ENCODE peak calls at places on chromosomes 13 and 19, in ten cellular contexts. A is suprapubic skin, K is A549, X is ovary, O is transverse colon, E is K562, F is esophagus muscularis mucosa, D is tibial nerve, H is stomach, T is H1. V is an unnamed sample.

GRCh38 chr13:113860051-113860471 is 3.8 kb downstream of the GAS6 start:
- DNase-seq in A (peak), K (no peak), X (peak), O (peak), E (no peak), F (no peak), D (no peak), H (peak), T (no peak), V (no peak)

GRCh38 chr13:103694471-103694870 is 628.3 kb upstream of the SLC10A2 start:
- DNase-seq in A (no peak), K (no peak), X (no peak), O (no peak), E (no peak), F (no peak), D (no peak), H (no peak), T (no peak), V (no peak)

GRCh38 chr13:39538826-39539555 is 64.0 kb downstream of the LHFPL6 start:
- DNase-seq in A (no peak), K (no peak), X (no peak), O (no peak), E (no peak), F (no peak), D (no peak), H (no peak), T (no peak), V (no peak)

GRCh38 chr13:36029171-36029570 is 102.0 kb downstream of the DCLK1 start:
- DNase-seq in A (no peak), K (no peak), X (no peak), O (no peak), E (no peak), F (no peak), D (no peak), H (no peak), T (no peak), V (no peak)

GRCh38 chr13:36519432-36519831 is 87.1 kb downstream of the CCNA1 start:
- DNase-seq in A (no peak), K (no peak), X (no peak), O (no peak), E (no peak), F (no peak), D (no peak), H (no peak), T (no peak), V (no peak)

GRCh38 chr13:42561752-42562467 is 12.0 kb upstream of the TNFSF11 start:
- DNase-seq in A (no peak), K (no peak), X (no peak), O (no peak), E (no peak), F (no peak), D (no peak), H (no peak), T (no peak), V (no peak)

GRCh38 chr13:37134411-37135041 is 29.1 kb upstream of the CSNK1A1L start:
- DNase-seq in A (no peak), K (no peak), X (no peak), O (no peak), E (no peak), F (no peak), D (no peak), H (no peak), T (no peak), V (no peak)

GRCh38 chr19:32339988-32340874 is 5.2 kb upstream of the ZNF507 start:
- DNase-seq in A (no peak), K (peak), X (no peak), O (peak), E (peak), F (no peak), D (peak), H (peak), T (no peak), V (peak)

GRCh38 chr19:10290876-10291553 is 1.3 kb downstream of the ICAM5 start:
- DNase-seq in A (peak), K (no peak), X (peak), O (peak), E (peak), F (no peak), D (no peak), H (peak), T (no peak), V (no peak)

GRCh38 chr19:40006273-40006691 is 9.4 kb downstream of the ZNF546 start:
- DNase-seq in A (no peak), K (peak), X (no peak), O (no peak), E (peak), F (no peak), D (no peak), H (no peak), T (no peak), V (no peak)

GRCh38 chr13:74747186-74747955 is 613.2 kb upstream of the KLF12 start:
- DNase-seq in A (no peak), K (no peak), X (no peak), O (no peak), E (no peak), F (no peak), D (no peak), H (no peak), T (no peak), V (no peak)

GRCh38 chr13:92574499-92574898 is 652.1 kb upstream of the GPC6 start:
- DNase-seq in A (no peak), K (no peak), X (no peak), O (no peak), E (no peak), F (no peak), D (no peak), H (no peak), T (no peak), V (no peak)

GRCh38 chr19:46495789-46496099 is at the start of gene PNMA8B:
- DNase-seq in A (no peak), K (no peak), X (peak), O (no peak), E (peak), F (no peak), D (no peak), H (no peak), T (peak), V (peak)

GRCh38 chr19:1379961-1380489 is 3.7 kb upstream of the NDUFS7 start:
- DNase-seq in A (no peak), K (no peak), X (no peak), O (no peak), E (no peak), F (no peak), D (no peak), H (no peak), T (no peak), V (no peak)

GRCh38 chr13:95087746-95088305 is 213.4 kb downstream of the ABCC4 start:
- DNase-seq in A (no peak), K (no peak), X (no peak), O (no peak), E (no peak), F (no peak), D (no peak), H (no peak), T (no peak), V (no peak)

GRCh38 chr19:38452430-38453366 is 19.2 kb downstream of the RYR1 start:
- DNase-seq in A (no peak), K (no peak), X (no peak), O (no peak), E (peak), F (no peak), D (no peak), H (no peak), T (peak), V (no peak)

GRCh38 chr13:113560645-113561416 is 23.7 kb upstream of the TFDP1 start:
- DNase-seq in A (no peak), K (no peak), X (no peak), O (no peak), E (no peak), F (peak), D (no peak), H (peak), T (no peak), V (no peak)

GRCh38 chr13:28093871-28094270 is 6.5 kb downstream of the FLT3 start:
- DNase-seq in A (no peak), K (no peak), X (no peak), O (no peak), E (no peak), F (no peak), D (no peak), H (no peak), T (no peak), V (no peak)

GRCh38 chr19:17339088-17339741 is 1.9 kb downstream of the GTPBP3 start:
- DNase-seq in A (peak), K (no peak), X (peak), O (no peak), E (peak), F (no peak), D (no peak), H (no peak), T (no peak), V (no peak)

GRCh38 chr13:99982741-99983400 is 1.3 kb downstream of the ZIC2 start:
- DNase-seq in A (no peak), K (no peak), X (no peak), O (no peak), E (no peak), F (peak), D (no peak), H (no peak), T (no peak), V (no peak)

GRCh38 chr13:49517461-49517860 is 21.7 kb downstream of the PHF11 start:
- DNase-seq in A (no peak), K (no peak), X (no peak), O (no peak), E (no peak), F (no peak), D (no peak), H (no peak), T (no peak), V (no peak)

GRCh38 chr19:53580871-53581835 is 43.2 kb downstream of the ZNF331 start:
- DNase-seq in A (no peak), K (no peak), X (no peak), O (no peak), E (no peak), F (no peak), D (no peak), H (no peak), T (no peak), V (no peak)

GRCh38 chr13:31950121-31950810 is 81.3 kb upstream of the FRY start:
- DNase-seq in A (no peak), K (no peak), X (no peak), O (no peak), E (no peak), F (no peak), D (no peak), H (no peak), T (no peak), V (no peak)

GRCh38 chr13:31947105-31947504 is 84.5 kb upstream of the FRY start:
- DNase-seq in A (no peak), K (no peak), X (no peak), O (no peak), E (no peak), F (no peak), D (no peak), H (no peak), T (no peak), V (no peak)

GRCh38 chr13:31952641-31953380 is 78.8 kb upstream of the FRY start:
- DNase-seq in A (no peak), K (no peak), X (no peak), O (no peak), E (no peak), F (no peak), D (no peak), H (no peak), T (no peak), V (no peak)

GRCh38 chr13:31947506-31947905 is 84.1 kb upstream of the FRY start:
- DNase-seq in A (no peak), K (no peak), X (no peak), O (no peak), E (no peak), F (no peak), D (no peak), H (no peak), T (no peak), V (no peak)

DNA sequence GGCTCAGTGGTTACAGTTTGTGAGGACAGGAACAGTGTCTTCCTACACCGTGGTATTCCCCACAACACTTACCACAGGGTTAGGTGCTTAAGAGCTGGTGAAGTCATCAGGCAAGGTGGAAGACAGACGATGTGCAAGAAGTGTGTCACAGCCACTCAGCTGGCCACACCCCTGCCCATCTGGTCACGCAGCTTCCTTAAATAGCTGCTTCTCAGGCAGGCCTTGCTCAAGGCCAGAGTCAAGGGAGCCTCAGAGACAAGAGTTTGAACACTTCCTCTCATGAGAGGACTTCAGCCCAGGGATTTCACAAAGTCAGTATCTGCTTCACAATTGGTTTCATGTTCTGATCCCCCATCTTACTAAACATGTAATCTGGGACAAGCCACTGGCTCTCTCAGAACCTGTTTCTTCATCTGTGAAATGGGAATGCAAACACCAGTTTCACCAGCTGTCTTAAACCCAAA is 80.3 kb upstream of the FRY start:
- DNase-seq in A (peak), K (no peak), X (no peak), O (peak), E (no peak), F (no peak), D (peak), H (peak), T (no peak), V (peak)
- TF ChIP-seq EP300 in A (no peak), K (no peak), X (no peak), O (no peak), E (no peak), F (peak), D (peak), H (no peak), T (no peak), V (no peak)

GRCh38 chr13:71374471-71375041 is 492.4 kb downstream of the DACH1 start:
- DNase-seq in A (no peak), K (no peak), X (no peak), O (no peak), E (no peak), F (no peak), D (no peak), H (no peak), T (no peak), V (no peak)

DNA sequence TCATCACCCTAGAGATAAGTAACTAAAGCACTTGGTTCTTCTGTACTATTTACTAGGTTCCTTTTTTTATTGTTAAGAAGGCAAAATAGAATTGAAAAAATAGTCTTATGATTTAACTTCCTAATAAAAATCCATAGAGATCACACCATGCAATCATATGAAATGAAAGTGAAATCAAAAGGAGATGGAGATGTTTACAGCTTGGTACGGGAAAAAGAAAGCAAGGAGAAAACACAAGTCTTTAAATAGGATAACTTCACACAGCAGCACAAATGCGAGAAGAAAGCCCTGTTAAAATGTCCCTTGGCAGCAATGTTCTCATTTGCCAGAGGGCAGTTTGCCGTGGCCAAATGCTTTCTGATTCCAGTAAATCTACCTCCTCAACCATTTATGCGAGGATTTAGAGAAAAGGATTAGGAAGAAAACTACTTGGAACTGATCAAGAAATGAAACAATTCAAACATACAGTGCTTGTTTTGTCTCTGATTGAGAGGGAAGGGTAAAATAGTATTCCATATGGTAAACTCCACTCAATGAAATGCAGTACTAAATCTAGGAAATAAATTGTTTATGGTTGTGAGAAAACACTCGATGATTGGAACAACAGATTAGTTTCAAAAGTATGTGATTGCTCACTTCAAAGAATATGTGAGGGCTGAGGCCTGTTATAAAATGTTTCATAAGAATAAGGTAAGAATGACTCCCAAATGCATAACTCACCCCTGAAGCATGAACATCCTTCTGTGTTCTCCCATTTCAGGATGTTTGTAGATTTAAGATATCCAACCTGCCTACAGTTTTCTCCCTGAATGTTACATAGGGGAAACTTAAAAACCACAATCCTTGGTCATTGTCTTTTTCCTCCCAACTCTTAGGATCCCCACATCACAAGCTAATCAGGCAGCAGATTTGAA is 487.8 kb downstream of the DACH1 start:
- DNase-seq in A (no peak), K (no peak), X (no peak), O (no peak), E (no peak), F (no peak), D (no peak), H (no peak), T (no peak), V (no peak)
- TF ChIP-seq EP300 in A (no peak), K (no peak), X (no peak), O (no peak), E (no peak), F (no peak), D (no peak), H (no peak), T (no peak), V (no peak)

GRCh38 chr13:76462003-76462402 is 424.2 kb downstream of the KCTD12 start:
- DNase-seq in A (no peak), K (no peak), X (no peak), O (no peak), E (no peak), F (no peak), D (no peak), H (no peak), T (no peak), V (no peak)

GRCh38 chr13:76463314-76463713 is 422.9 kb downstream of the KCTD12 start:
- DNase-seq in A (no peak), K (no peak), X (no peak), O (no peak), E (no peak), F (no peak), D (no peak), H (no peak), T (no peak), V (no peak)
- TF ChIP-seq EP300 in A (no peak), K (no peak), X (no peak), O (no peak), E (no peak), F (no peak), D (no peak), H (no peak), T (no peak), V (no peak)

GRCh38 chr13:64397699-64398098 is 2832.4 kb downstream of the PCDH9 start:
- DNase-seq in A (no peak), K (no peak), X (no peak), O (no peak), E (no peak), F (no peak), D (no peak), H (no peak), T (no peak), V (no peak)
- TF ChIP-seq EP300 in A (no peak), K (no peak), X (no peak), O (no peak), E (no peak), F (no peak), D (no peak), H (no peak), T (no peak), V (no peak)

DNA sequence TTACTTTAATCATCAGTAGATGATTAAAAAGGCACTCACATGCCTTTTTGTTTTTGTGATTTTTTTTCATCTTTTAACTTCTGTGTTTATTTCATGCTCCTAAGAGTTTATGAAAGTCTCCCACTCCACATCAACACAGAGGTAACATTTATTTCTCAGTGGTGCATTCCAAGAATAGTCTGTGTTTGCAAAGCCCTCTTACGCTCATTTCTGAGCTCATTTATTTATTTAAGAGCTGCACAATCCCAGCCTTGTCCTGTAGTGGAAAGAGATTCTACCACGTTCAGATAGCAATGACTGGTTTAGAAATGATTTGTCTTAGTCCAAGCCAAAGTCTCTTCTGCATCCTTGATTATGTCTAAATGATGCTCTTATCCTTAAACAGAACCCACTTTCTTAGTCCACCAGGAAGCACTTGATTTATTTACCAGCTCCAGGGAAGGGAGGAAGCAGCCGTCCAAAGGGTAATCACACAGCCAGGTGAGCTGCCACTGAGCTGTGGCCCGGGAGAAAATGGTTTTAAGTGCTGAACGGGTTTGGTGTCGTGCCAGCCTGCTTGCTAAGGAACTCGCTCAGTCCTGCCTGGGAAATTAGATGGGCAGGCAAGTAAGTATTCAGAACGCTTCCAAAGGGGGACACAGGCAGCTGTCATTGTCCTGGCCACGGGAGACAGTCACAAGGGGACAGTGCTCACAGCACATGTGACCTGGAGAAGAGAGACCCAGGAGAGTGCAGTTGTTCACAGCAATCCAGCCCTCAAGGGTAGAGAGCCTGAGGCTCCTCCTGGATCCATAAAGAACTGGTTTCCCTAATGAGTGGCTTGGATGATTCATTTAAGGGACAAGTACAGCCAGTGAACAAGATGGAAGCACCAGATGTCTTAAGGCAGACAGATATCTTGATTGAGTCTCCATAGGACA is 131.8 kb upstream of the WASF3 start:
- DNase-seq in A (no peak), K (no peak), X (no peak), O (peak), E (no peak), F (no peak), D (no peak), H (peak), T (no peak), V (peak)
- TF ChIP-seq EP300 in A (no peak), K (no peak), X (no peak), O (no peak), E (no peak), F (no peak), D (no peak), H (no peak), T (no peak), V (peak)

DNA sequence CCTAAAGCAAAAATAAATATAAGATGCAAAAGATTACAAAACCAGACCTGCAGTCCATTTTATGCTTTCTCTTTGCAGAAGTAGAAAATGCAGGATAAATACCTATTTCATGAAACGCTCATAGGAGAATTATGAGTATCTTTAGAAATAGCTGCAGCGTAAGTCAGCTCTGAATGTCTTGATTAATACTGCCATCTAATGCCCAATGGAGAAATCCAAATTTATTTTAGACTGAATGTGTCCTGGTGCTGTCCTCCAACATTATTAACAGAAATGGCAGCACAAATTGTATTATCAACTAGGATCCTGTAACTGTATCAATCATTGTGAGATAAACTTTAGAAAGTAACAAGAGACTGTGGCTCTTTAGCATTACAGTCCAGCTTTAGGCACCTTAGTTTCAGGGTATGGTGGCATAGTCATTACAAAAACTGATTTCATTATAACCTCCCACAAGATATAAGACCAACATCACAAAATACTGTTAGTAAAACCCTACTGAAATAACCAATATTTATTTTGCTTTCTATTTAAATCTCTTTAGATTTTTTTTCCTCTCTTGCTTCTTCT is 162.1 kb upstream of the MIR17HG start:
- DNase-seq in A (no peak), K (no peak), X (no peak), O (no peak), E (no peak), F (no peak), D (no peak), H (no peak), T (no peak), V (no peak)
- TF ChIP-seq EP300 in A (no peak), K (no peak), X (no peak), O (no peak), E (no peak), F (no peak), D (no peak), H (no peak), T (no peak), V (no peak)

V was measured in sigmoid colon.